ENCODE peak calls at places on chromosomes 2 and 18, in eight cellular contexts. W, N, Z, E, S, I, J and Y are unnamed samples.

GRCh38 chr18:45619062-45619825 is 4.0 kb downstream of the SLC14A2 start:
- DNase-seq in N (peak), E (no peak), I (no peak), J (peak), S (peak), Z (peak), W (no peak), Y (no peak)

GRCh38 chr2:168255866-168256265 is 8.5 kb upstream of the STK39 start:
- DNase-seq in W (no peak), I (no peak), J (no peak), Z (no peak), E (no peak), N (no peak), S (no peak), Y (no peak)

GRCh38 chr2:920573-920972 is 30.1 kb upstream of the SNTG2 start:
- DNase-seq in S (no peak), N (no peak), I (no peak), Z (peak), W (no peak), E (no peak), J (no peak), Y (no peak)

GRCh38 chr2:85168984-85169383 is 35.8 kb downstream of the TCF7L1 start:
- DNase-seq in E (no peak), W (no peak), N (no peak), Z (no peak), S (no peak), I (no peak), J (no peak), Y (no peak)

GRCh38 chr2:122758967-122759366 is 1003.5 kb downstream of the TSN start:
- DNase-seq in Z (no peak), I (no peak), N (no peak), E (no peak), S (no peak), J (no peak), W (no peak), Y (no peak)

GRCh38 chr2:10575566-10576300 is 114.0 kb downstream of the NOL10 start:
- DNase-seq in I (peak), W (no peak), N (peak), E (no peak), S (no peak), Z (no peak), J (no peak), Y (no peak)

GRCh38 chr2:234038076-234038802 is 12.3 kb upstream of the SPP2 start:
- DNase-seq in W (no peak), I (peak), J (no peak), Z (no peak), E (no peak), S (no peak), N (no peak), Y (no peak)

GRCh38 chr2:46663614-46664013 is 184.2 kb downstream of the TMEM247 start:
- DNase-seq in E (no peak), I (no peak), W (no peak), S (no peak), Z (no peak), J (no peak), N (no peak), Y (no peak)

GRCh38 chr2:28750316-28751101 is 1.1 kb upstream of the PPP1CB start:
- DNase-seq in N (peak), Z (no peak), W (peak), I (peak), J (peak), E (no peak), S (peak), Y (no peak)

GRCh38 chr18:25503567-25504081 is 151.7 kb upstream of the ZNF521 start:
- DNase-seq in J (peak), N (peak), Z (peak), I (peak), W (peak), E (peak), S (peak), Y (no peak)

GRCh38 chr2:19235308-19235707 is 123.1 kb downstream of the OSR1 start:
- DNase-seq in J (no peak), S (peak), W (no peak), I (peak), Z (no peak), E (no peak), N (peak), Y (no peak)

GRCh38 chr2:163604941-163605555 is 130.8 kb downstream of the FIGN start:
- DNase-seq in S (no peak), E (no peak), W (no peak), N (peak), Z (no peak), I (peak), J (no peak), Y (no peak)

GRCh38 chr2:237492137-237492890 is 5.3 kb downstream of the MLPH start:
- DNase-seq in N (no peak), J (no peak), E (no peak), S (no peak), Z (no peak), I (peak), W (no peak), Y (no peak)

GRCh38 chr18:76691800-76692199 is 130.6 kb upstream of the ZNF236 start:
- DNase-seq in I (peak), J (no peak), E (no peak), Z (no peak), W (no peak), N (peak), S (no peak), Y (no peak)

GRCh38 chr2:64359892-64360657 is 93.9 kb upstream of the LGALSL start:
- DNase-seq in Z (peak), J (peak), I (peak), E (no peak), W (no peak), S (peak), N (peak), Y (no peak)

GRCh38 chr18:23307567-23308295 is 145.4 kb upstream of the RIOK3 start:
- DNase-seq in S (no peak), W (no peak), N (peak), E (no peak), Z (no peak), I (peak), J (no peak), Y (no peak)

GRCh38 chr18:22703883-22704626 is 229.1 kb upstream of the RBBP8 start:
- DNase-seq in J (no peak), Z (no peak), N (peak), S (peak), W (peak), I (peak), E (no peak), Y (no peak)

GRCh38 chr2:43124667-43125057 is 101.7 kb downstream of the ZFP36L2 start:
- DNase-seq in I (no peak), N (no peak), W (no peak), S (peak), E (no peak), Z (no peak), J (no peak), Y (no peak)

GRCh38 chr2:205593891-205594290 is 88.4 kb upstream of the NRP2 start:
- DNase-seq in E (no peak), S (no peak), I (no peak), N (no peak), Z (no peak), W (no peak), J (no peak), Y (no peak)

GRCh38 chr2:27954771-27955384 is 64.3 kb downstream of the BABAM2 start:
- DNase-seq in I (peak), Z (peak), E (peak), S (peak), N (peak), W (no peak), J (peak), Y (no peak)

GRCh38 chr2:27291865-27292264 is 9.6 kb downstream of the TRIM54 start:
- DNase-seq in E (no peak), J (no peak), I (peak), S (no peak), Z (no peak), N (peak), W (no peak), Y (no peak)

GRCh38 chr18:80154293-80154692 is 45.2 kb downstream of the ADNP2 start:
- DNase-seq in W (no peak), J (no peak), E (peak), Z (no peak), N (peak), I (peak), S (no peak), Y (no peak)

GRCh38 chr2:116489944-116490343 is 1324.5 kb upstream of the DDX18 start:
- DNase-seq in N (no peak), S (no peak), I (no peak), Z (no peak), W (no peak), J (no peak), E (no peak), Y (no peak)

GRCh38 chr2:152550386-152550785 is 166.9 kb downstream of the PRPF40A start:
- DNase-seq in I (no peak), N (no peak), S (no peak), E (no peak), W (no peak), Z (no peak), J (no peak), Y (no peak)

GRCh38 chr2:235171511-235172130 is 219.8 kb downstream of the SH3BP4 start:
- DNase-seq in S (peak), J (no peak), W (peak), I (peak), Z (no peak), E (no peak), N (peak), Y (no peak)

GRCh38 chr2:114668415-114668814 is 226.0 kb downstream of the DPP10 start:
- DNase-seq in S (no peak), Z (no peak), N (no peak), E (no peak), J (no peak), W (no peak), I (no peak), Y (no peak)

GRCh38 chr2:9166579-9167392 is 39.8 kb upstream of the ASAP2 start:
- DNase-seq in N (no peak), Z (no peak), S (no peak), J (no peak), E (no peak), W (no peak), I (peak), Y (no peak)

GRCh38 chr2:15357922-15358321 is 203.2 kb downstream of the NBAS start:
- DNase-seq in J (no peak), N (no peak), S (no peak), W (no peak), I (no peak), E (no peak), Z (no peak), Y (no peak)

GRCh38 chr2:23591111-23591510 is 206.1 kb downstream of the KLHL29 start:
- DNase-seq in N (no peak), J (no peak), I (no peak), W (no peak), S (no peak), E (peak), Z (no peak), Y (no peak)

GRCh38 chr2:11748018-11748860 is 1.8 kb downstream of the LPIN1 start:
- DNase-seq in N (no peak), J (no peak), W (peak), S (no peak), I (no peak), Z (no peak), E (no peak), Y (no peak)

GRCh38 chr2:72988041-72988440 is 70.7 kb downstream of the EMX1 start:
- DNase-seq in W (no peak), N (no peak), Z (no peak), S (no peak), I (no peak), E (no peak), J (peak), Y (no peak)

GRCh38 chr2:443754-444153 is 155.9 kb upstream of the ALKAL2 start:
- DNase-seq in S (no peak), J (no peak), Z (no peak), N (no peak), W (no peak), E (no peak), I (no peak), Y (no peak)

GRCh38 chr18:44465337-44465736 is 215.4 kb upstream of the SETBP1 start:
- DNase-seq in J (no peak), E (no peak), S (no peak), I (no peak), W (no peak), Z (no peak), N (no peak), Y (no peak)

GRCh38 chr18:5093902-5094301 is 103.2 kb downstream of the AKAIN1 start:
- DNase-seq in I (no peak), E (no peak), N (no peak), W (no peak), Z (no peak), S (no peak), J (no peak), Y (no peak)

GRCh38 chr2:223797811-223798721 is 39.3 kb downstream of the AP1S3 start:
- DNase-seq in Z (no peak), J (no peak), N (peak), W (peak), E (peak), S (peak), I (peak), Y (no peak)
- TF ChIP-seq CTCF in Z (peak), J (peak), N (peak), W (peak), E (peak), S (peak), I (peak), Y (peak)

DNA sequence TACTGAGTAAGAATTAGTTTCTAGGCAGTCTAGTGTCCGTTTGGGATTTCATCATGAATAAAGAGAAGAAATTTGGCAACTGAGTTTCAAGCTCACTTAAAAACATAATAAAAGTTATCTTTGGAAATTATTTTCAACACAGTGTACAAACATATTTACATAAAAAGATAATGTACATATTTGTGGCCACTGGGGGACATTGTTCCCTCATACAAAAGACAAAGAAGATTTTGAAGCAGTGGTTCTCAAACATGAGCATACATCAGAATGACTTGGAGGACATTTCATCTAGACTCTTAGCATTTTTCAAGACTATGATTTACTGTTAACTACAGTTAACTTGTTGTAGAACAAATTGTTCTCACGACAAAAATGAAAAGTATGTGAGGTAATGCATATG is 15.7 kb upstream of the TTC21B start:
- DNase-seq in I (peak), S (no peak), E (no peak), N (no peak), W (no peak), J (no peak), Z (no peak), Y (no peak)
- TF ChIP-seq CTCF in I (peak), S (no peak), E (peak), N (no peak), W (peak), J (no peak), Z (no peak), Y (no peak)

GRCh38 chr2:117985092-117985491 is 28.8 kb downstream of the CCDC93 start:
- DNase-seq in W (peak), Z (no peak), S (no peak), I (no peak), N (peak), J (no peak), E (no peak), Y (no peak)
- TF ChIP-seq CTCF in W (peak), Z (no peak), S (no peak), I (peak), N (peak), J (no peak), E (no peak), Y (no peak)

GRCh38 chr2:99662761-99663341 is 173.0 kb upstream of the REV1 start:
- DNase-seq in Z (no peak), E (no peak), S (peak), W (no peak), N (no peak), I (peak), J (no peak), Y (no peak)

GRCh38 chr2:99657691-99658258 is 168.0 kb upstream of the REV1 start:
- DNase-seq in I (no peak), S (no peak), Z (no peak), N (no peak), W (no peak), E (no peak), J (no peak), Y (no peak)

GRCh38 chr2:99656938-99657337 is 167.1 kb upstream of the REV1 start:
- DNase-seq in J (no peak), N (no peak), W (peak), I (no peak), Z (no peak), E (no peak), S (no peak), Y (no peak)

GRCh38 chr2:99660616-99661416 is 171.0 kb upstream of the REV1 start:
- DNase-seq in E (no peak), N (no peak), S (no peak), W (no peak), J (no peak), I (no peak), Z (no peak), Y (no peak)

DNA sequence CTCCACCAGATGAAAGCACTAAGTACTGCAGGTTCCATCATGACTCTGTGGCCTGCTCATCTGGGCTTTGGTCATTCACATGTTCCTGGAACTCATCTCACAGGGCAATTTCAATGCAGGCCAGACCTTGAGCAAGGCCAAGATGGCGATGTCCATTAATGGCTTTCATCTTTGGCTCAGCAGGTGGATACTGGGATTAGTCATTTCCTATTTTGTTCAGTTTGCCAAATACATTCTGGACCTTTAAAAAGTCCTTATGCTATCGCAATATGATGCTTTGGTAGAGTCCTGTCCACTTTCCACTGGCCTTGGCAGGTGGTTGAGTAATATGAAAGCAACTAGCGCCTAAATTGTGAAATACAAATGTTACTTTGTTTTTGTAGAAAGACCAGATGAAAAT is 170.1 kb upstream of the REV1 start:
- DNase-seq in S (no peak), N (no peak), I (no peak), E (no peak), W (no peak), J (no peak), Z (no peak), Y (no peak)
- TF ChIP-seq CTCF in S (no peak), N (no peak), I (no peak), E (no peak), W (no peak), J (no peak), Z (no peak), Y (no peak)

DNA sequence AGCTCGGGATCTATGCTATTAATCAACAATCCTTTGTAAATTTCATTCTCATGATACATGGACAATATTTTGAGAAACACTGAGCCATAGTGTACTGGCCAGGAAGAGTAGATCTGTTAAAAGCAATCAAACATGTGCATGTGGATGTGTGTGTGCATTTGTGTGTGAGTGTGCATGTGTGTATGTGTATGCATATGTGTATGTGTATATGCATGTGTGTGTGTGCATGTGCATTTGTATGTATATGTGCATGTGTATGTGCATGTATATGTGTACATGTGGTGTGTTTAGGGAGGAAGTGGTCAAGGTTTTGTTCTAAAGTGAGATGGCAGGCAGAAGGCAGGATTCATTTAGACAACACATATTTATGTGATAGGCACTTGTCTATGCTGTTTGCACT is 623.8 kb downstream of the ADCYAP1 start:
- DNase-seq in E (no peak), S (no peak), W (no peak), I (no peak), N (no peak), Z (no peak), J (no peak), Y (no peak)
- TF ChIP-seq CTCF in E (no peak), S (no peak), W (no peak), I (no peak), N (no peak), Z (no peak), J (no peak), Y (no peak)

GRCh38 chr2:187593098-187593497 is 38.9 kb upstream of the TFPI start:
- DNase-seq in W (no peak), S (no peak), J (no peak), I (no peak), E (no peak), Z (no peak), N (no peak), Y (no peak)

GRCh38 chr2:187590175-187590574 is 35.9 kb upstream of the TFPI start:
- DNase-seq in J (no peak), W (no peak), Z (no peak), I (no peak), S (no peak), N (no peak), E (no peak), Y (no peak)

GRCh38 chr2:187593697-187594096 is 39.5 kb upstream of the TFPI start:
- DNase-seq in W (no peak), S (no peak), I (peak), N (peak), E (no peak), Z (no peak), J (no peak), Y (no peak)

DNA sequence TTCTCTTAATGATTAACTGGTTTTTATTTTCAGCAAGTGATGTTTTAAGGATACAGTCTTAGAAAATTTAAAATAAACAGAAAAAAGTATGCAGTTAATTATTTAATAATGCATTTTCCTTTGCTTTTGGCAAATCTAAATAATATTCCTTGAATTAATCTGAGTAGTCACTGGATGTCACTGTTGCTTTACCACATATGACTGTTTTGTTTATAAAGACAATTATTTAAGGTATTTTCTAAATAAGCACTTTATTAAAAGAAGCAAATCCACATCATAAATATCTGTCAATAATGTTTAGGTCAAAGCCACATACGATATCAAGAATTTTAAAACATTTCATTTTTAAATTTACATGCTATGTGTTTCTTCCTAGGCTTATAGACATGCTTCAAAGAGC is 40.6 kb upstream of the TFPI start:
- DNase-seq in E (no peak), J (no peak), S (no peak), W (no peak), I (peak), N (no peak), Z (no peak), Y (no peak)
- TF ChIP-seq CTCF in E (no peak), J (no peak), S (peak), W (peak), I (no peak), N (no peak), Z (no peak), Y (no peak)